ENCODE peak calls at places on chromosomes 2 and 18, in seven cellular contexts. V is GM23248; O is Peyer's patch; W is stimulated activated CD4-positive, alpha-beta T cell treated with anti-CD3 and anti-CD28 coated beads, Interleukin-4, amount 100 ng/mL, for 1 hour; L is stimulated activated CD8-positive, alpha-beta memory T cell treated with anti-CD3 and anti-CD28 coated beads, Interleukin-4, amount 100 ng/mL, for 4 hours; J is effector memory CD8-positive, alpha-beta T cell; A is lower lobe of right lung. I is an unnamed sample.

GRCh38 chr2:231919341-231920035 is 6.7 kb downstream of the NPPC start:
- DNase-seq in V (no peak), O (no peak), W (no peak), L (no peak), J (no peak), A (peak; percentile 29), I (no peak)

GRCh38 chr2:197799072-197799471 is 5.3 kb upstream of the PLCL1 start:
- DNase-seq in V (no peak), O (no peak), W (no peak), L (no peak), J (no peak), A (no peak), I (no peak)

GRCh38 chr2:100817388-100817985 is 2.5 kb upstream of the NPAS2 start:
- DNase-seq in V (no peak), O (peak; percentile 55), W (no peak), L (no peak), J (no peak), A (no peak), I (no peak)

GRCh38 chr2:21333694-21334093 is 209.9 kb downstream of the TDRD15 start:
- DNase-seq in V (no peak), O (no peak), W (no peak), L (no peak), J (no peak), A (no peak), I (no peak)

GRCh38 chr2:8259841-8260178 is 422.0 kb upstream of the ID2 start:
- DNase-seq in V (no peak), O (no peak), W (no peak), L (no peak), J (no peak), A (no peak), I (no peak)

GRCh38 chr2:238024986-238025385 is 35.8 kb upstream of the SCLY start:
- DNase-seq in V (peak; percentile 62), O (no peak), W (peak; percentile 11), L (no peak), J (no peak), A (no peak), I (no peak)

GRCh38 chr2:41207578-41207977 is 755.7 kb upstream of the SLC8A1 start:
- DNase-seq in V (no peak), O (no peak), W (no peak), L (no peak), J (no peak), A (no peak), I (no peak)

GRCh38 chr2:74760875-74761630 is 72.9 kb upstream of the HK2 start:
- DNase-seq in V (no peak), O (no peak), W (no peak), L (no peak), J (no peak), A (peak; percentile 68), I (no peak)

GRCh38 chr18:79826966-79827365 is 29.2 kb downstream of the KCNG2 start:
- DNase-seq in V (no peak), O (peak; percentile 64), W (no peak), L (no peak), J (no peak), A (no peak), I (no peak)

GRCh38 chr2:238423561-238424312 is 3.0 kb upstream of the ASB1 start:
- DNase-seq in V (peak; percentile 78), O (no peak), W (no peak), L (no peak), J (no peak), A (no peak), I (no peak)

GRCh38 chr18:74116628-74117554 is 30.7 kb downstream of the FBXO15 start:
- DNase-seq in V (peak; percentile 68), O (peak; percentile 54), W (peak; percentile 15), L (no peak), J (no peak), A (no peak), I (no peak)

GRCh38 chr18:44682181-44682870 is 1.6 kb downstream of the SETBP1 start:
- DNase-seq in V (no peak), O (peak; percentile 69), W (no peak), L (no peak), J (no peak), A (no peak), I (no peak)

GRCh38 chr2:40666438-40666837 is 214.5 kb upstream of the SLC8A1 start:
- DNase-seq in V (no peak), O (no peak), W (no peak), L (no peak), J (no peak), A (no peak), I (no peak)

GRCh38 chr2:161965994-161966393 is 108.0 kb downstream of the DPP4 start:
- DNase-seq in V (no peak), O (no peak), W (no peak), L (no peak), J (no peak), A (no peak), I (no peak)

GRCh38 chr2:219613671-219614070 is 13.8 kb upstream of the SLC4A3 start:
- DNase-seq in V (no peak), O (no peak), W (no peak), L (no peak), J (no peak), A (no peak), I (no peak)

GRCh38 chr2:158412206-158412605 is 44.3 kb downstream of the CCDC148 start:
- DNase-seq in V (peak; percentile 52), O (no peak), W (no peak), L (no peak), J (no peak), A (no peak), I (no peak)

GRCh38 chr2:74696758-74697327 is 42.8 kb downstream of the SEMA4F start:
- DNase-seq in V (peak; percentile 47), O (no peak), W (no peak), L (no peak), J (no peak), A (no peak), I (no peak)

GRCh38 chr2:181738074-181738473 is 57.8 kb upstream of the NEUROD1 start:
- DNase-seq in V (peak; percentile 20), O (no peak), W (no peak), L (no peak), J (no peak), A (no peak), I (no peak)

GRCh38 chr2:201220102-201220570 is 37.2 kb downstream of the CASP10 start:
- DNase-seq in V (no peak), O (no peak), W (no peak), L (no peak), J (no peak), A (no peak), I (no peak)

GRCh38 chr2:64525323-64525625 is 1.1 kb downstream of the AFTPH start:
- DNase-seq in V (peak; percentile 68), O (no peak), W (peak; percentile 11), L (no peak), J (no peak), A (no peak), I (peak; percentile 20)

GRCh38 chr2:95345415-95346235 is 48.5 kb downstream of the KCNIP3 start:
- DNase-seq in V (peak; percentile 93), O (peak; percentile 87), W (peak; percentile 69), L (peak; percentile 8), J (peak; percentile 27), A (peak; percentile 85), I (peak; percentile 40)

GRCh38 chr2:224778474-224778877 is 62.3 kb upstream of the CCDC195 start:
- DNase-seq in V (peak; percentile 59), O (peak; percentile 87), W (peak; percentile 45), L (peak; percentile 19), J (peak; percentile 38), A (no peak), I (peak; percentile 31)

GRCh38 chr18:25305584-25305983 is 46.4 kb downstream of the ZNF521 start:
- DNase-seq in V (peak; percentile 48), O (no peak), W (no peak), L (no peak), J (no peak), A (no peak), I (no peak)

GRCh38 chr2:176419591-176420071 is 150.4 kb downstream of the MTX2 start:
- DNase-seq in V (peak; percentile 87), O (no peak), W (no peak), L (no peak), J (no peak), A (no peak), I (no peak)

GRCh38 chr2:200741468-200742202 is 70.1 kb upstream of the BZW1 start:
- DNase-seq in V (peak; percentile 14), O (no peak), W (no peak), L (no peak), J (no peak), A (peak; percentile 53), I (no peak)

GRCh38 chr2:9844036-9844483 is 786 bp downstream of the TAF1B start:
- DNase-seq in V (peak; percentile 68), O (no peak), W (no peak), L (no peak), J (no peak), A (no peak), I (no peak)

GRCh38 chr2:64318476-64318748 is 135.6 kb upstream of the LGALSL start:
- DNase-seq in V (no peak), O (no peak), W (no peak), L (no peak), J (no peak), A (no peak), I (no peak)

GRCh38 chr2:8774371-8774770 is 63.0 kb downstream of the KIDINS220 start:
- DNase-seq in V (no peak), O (no peak), W (no peak), L (no peak), J (no peak), A (no peak), I (no peak)

GRCh38 chr2:241198381-241199282 is 10.2 kb downstream of the ANO7 start:
- DNase-seq in V (no peak), O (no peak), W (no peak), L (no peak), J (no peak), A (peak; percentile 34), I (no peak)

I was measured in stimulated activated naive CD4-positive, alpha-beta T cell treated with Interleukin-2 at 50 U/mL for 16 hours.